ENCODE peak calls at places on chromosomes 1 and 21, in eight cellular contexts. One of them, this sample, is unnamed.

GRCh38 chr1:8059161-8059622 is 33.1 kb upstream of the ERRFI1 start:
- DNase-seq in right cardiac atrium: no peak
- DNase-seq in A673: no peak
- DNase-seq in A549: no peak
- DNase-seq in HCT116: no peak
- DNase-seq in neuronal stem cell: no peak
- DNase-seq in GM23248: peak
- DNase-seq in pancreas: no peak
- DNase-seq in this sample: peak

GRCh38 chr1:157955860-157956259 is 37.6 kb upstream of the KIRREL1 start:
- DNase-seq in pancreas: no peak
- DNase-seq in A673: no peak
- DNase-seq in neuronal stem cell: no peak
- DNase-seq in GM23248: no peak
- DNase-seq in HCT116: no peak
- DNase-seq in right cardiac atrium: no peak
- DNase-seq in A549: no peak
- DNase-seq in this sample: no peak

GRCh38 chr1:74737360-74737759 is 4.4 kb downstream of the TYW3 start:
- DNase-seq in HCT116: no peak
- DNase-seq in GM23248: no peak
- DNase-seq in A549: no peak
- DNase-seq in right cardiac atrium: no peak
- DNase-seq in A673: no peak
- DNase-seq in pancreas: no peak
- DNase-seq in neuronal stem cell: no peak
- DNase-seq in this sample: no peak

GRCh38 chr1:112934562-112934952 is 21.4 kb downstream of the SLC16A1 start:
- DNase-seq in A673: peak
- DNase-seq in A549: no peak
- DNase-seq in right cardiac atrium: no peak
- DNase-seq in GM23248: peak
- DNase-seq in pancreas: no peak
- DNase-seq in neuronal stem cell: no peak
- DNase-seq in HCT116: no peak
- DNase-seq in this sample: no peak

GRCh38 chr1:154418898-154419619 is 13.9 kb downstream of the IL6R start:
- DNase-seq in A673: no peak
- DNase-seq in neuronal stem cell: no peak
- DNase-seq in right cardiac atrium: no peak
- DNase-seq in HCT116: no peak
- DNase-seq in GM23248: no peak
- DNase-seq in A549: no peak
- DNase-seq in pancreas: no peak
- DNase-seq in this sample: no peak

GRCh38 chr21:31354604-31355443 is 10.8 kb upstream of the TIAM1 start:
- DNase-seq in GM23248: peak
- DNase-seq in A549: peak
- DNase-seq in right cardiac atrium: no peak
- DNase-seq in A673: no peak
- DNase-seq in HCT116: peak
- DNase-seq in neuronal stem cell: no peak
- DNase-seq in pancreas: no peak
- DNase-seq in this sample: peak

GRCh38 chr1:215682232-215682631 is 115.1 kb downstream of the KCTD3 start:
- DNase-seq in HCT116: no peak
- DNase-seq in GM23248: peak
- DNase-seq in pancreas: no peak
- DNase-seq in right cardiac atrium: no peak
- DNase-seq in A673: no peak
- DNase-seq in neuronal stem cell: no peak
- DNase-seq in A549: peak
- DNase-seq in this sample: no peak

GRCh38 chr1:116476321-116476720 is 94.5 kb downstream of the CD58 start:
- DNase-seq in A549: no peak
- DNase-seq in A673: no peak
- DNase-seq in pancreas: no peak
- DNase-seq in HCT116: no peak
- DNase-seq in neuronal stem cell: no peak
- DNase-seq in right cardiac atrium: no peak
- DNase-seq in GM23248: no peak
- DNase-seq in this sample: no peak

GRCh38 chr1:107664882-107665871 is 299.8 kb downstream of the VAV3 start:
- DNase-seq in GM23248: no peak
- DNase-seq in A549: no peak
- DNase-seq in neuronal stem cell: no peak
- DNase-seq in pancreas: no peak
- DNase-seq in right cardiac atrium: no peak
- DNase-seq in HCT116: no peak
- DNase-seq in A673: no peak
- DNase-seq in this sample: no peak

GRCh38 chr1:12173631-12174121 is 6.9 kb downstream of the TNFRSF1B start:
- DNase-seq in neuronal stem cell: no peak
- DNase-seq in A673: no peak
- DNase-seq in HCT116: no peak
- DNase-seq in right cardiac atrium: peak
- DNase-seq in pancreas: no peak
- DNase-seq in GM23248: no peak
- DNase-seq in A549: no peak
- DNase-seq in this sample: no peak

GRCh38 chr1:47437518-47438320 is at the start of gene FOXD2:
- DNase-seq in HCT116: peak
- DNase-seq in A549: peak
- DNase-seq in right cardiac atrium: peak
- DNase-seq in neuronal stem cell: peak
- DNase-seq in GM23248: peak
- DNase-seq in pancreas: peak
- DNase-seq in A673: peak
- DNase-seq in this sample: peak

GRCh38 chr1:77539510-77540142 is 142.8 kb downstream of the ZZZ3 start:
- DNase-seq in right cardiac atrium: peak
- DNase-seq in A549: peak
- DNase-seq in HCT116: no peak
- DNase-seq in A673: peak
- DNase-seq in GM23248: peak
- DNase-seq in pancreas: no peak
- DNase-seq in neuronal stem cell: no peak
- DNase-seq in this sample: peak

GRCh38 chr1:7427901-7428300 is 343.2 kb upstream of the VAMP3 start:
- DNase-seq in pancreas: no peak
- DNase-seq in HCT116: no peak
- DNase-seq in GM23248: no peak
- DNase-seq in neuronal stem cell: no peak
- DNase-seq in A673: no peak
- DNase-seq in A549: no peak
- DNase-seq in right cardiac atrium: no peak
- DNase-seq in this sample: no peak

GRCh38 chr1:32377541-32378220 is 15.3 kb downstream of the TSSK3 start:
- DNase-seq in GM23248: no peak
- DNase-seq in right cardiac atrium: no peak
- DNase-seq in HCT116: no peak
- DNase-seq in pancreas: no peak
- DNase-seq in A549: no peak
- DNase-seq in A673: no peak
- DNase-seq in neuronal stem cell: no peak
- DNase-seq in this sample: no peak

GRCh38 chr1:205275916-205276315 is 45.6 kb downstream of the NUAK2 start:
- DNase-seq in right cardiac atrium: no peak
- DNase-seq in A549: no peak
- DNase-seq in HCT116: no peak
- DNase-seq in GM23248: no peak
- DNase-seq in A673: no peak
- DNase-seq in neuronal stem cell: no peak
- DNase-seq in pancreas: no peak
- DNase-seq in this sample: no peak

GRCh38 chr1:205276334-205277065 is 45.0 kb downstream of the NUAK2 start:
- DNase-seq in pancreas: peak
- DNase-seq in A549: no peak
- DNase-seq in right cardiac atrium: no peak
- DNase-seq in A673: no peak
- DNase-seq in neuronal stem cell: no peak
- DNase-seq in GM23248: no peak
- DNase-seq in HCT116: no peak
- DNase-seq in this sample: no peak

GRCh38 chr1:205284420-205285144 is 37.0 kb downstream of the NUAK2 start:
- DNase-seq in GM23248: peak
- DNase-seq in pancreas: peak
- DNase-seq in A549: peak
- DNase-seq in HCT116: peak
- DNase-seq in neuronal stem cell: peak
- DNase-seq in A673: peak
- DNase-seq in right cardiac atrium: peak
- DNase-seq in this sample: peak

GRCh38 chr1:205283270-205284147 is 38.0 kb downstream of the NUAK2 start:
- DNase-seq in HCT116: no peak
- DNase-seq in right cardiac atrium: no peak
- DNase-seq in A549: no peak
- DNase-seq in GM23248: no peak
- DNase-seq in A673: no peak
- DNase-seq in neuronal stem cell: no peak
- DNase-seq in pancreas: no peak
- DNase-seq in this sample: no peak

GRCh38 chr1:205279986-205280385 is 41.6 kb downstream of the NUAK2 start:
- DNase-seq in HCT116: no peak
- DNase-seq in A549: no peak
- DNase-seq in right cardiac atrium: no peak
- DNase-seq in GM23248: no peak
- DNase-seq in A673: no peak
- DNase-seq in pancreas: no peak
- DNase-seq in neuronal stem cell: no peak
- DNase-seq in this sample: no peak
- H3K27ac ChIP-seq in HCT116: no peak
- H3K27ac ChIP-seq in A549: peak
- H3K27ac ChIP-seq in right cardiac atrium: no peak
- H3K27ac ChIP-seq in GM23248: no peak
- H3K27ac ChIP-seq in A673: no peak
- H3K27ac ChIP-seq in pancreas: no peak
- H3K27ac ChIP-seq in neuronal stem cell: no peak
- H3K27ac ChIP-seq in this sample: no peak

GRCh38 chr1:46196609-46197008 is 1.6 kb downstream of the POMGNT1 start:
- DNase-seq in pancreas: no peak
- DNase-seq in GM23248: no peak
- DNase-seq in HCT116: no peak
- DNase-seq in A549: no peak
- DNase-seq in right cardiac atrium: no peak
- DNase-seq in A673: no peak
- DNase-seq in neuronal stem cell: no peak
- DNase-seq in this sample: no peak

GRCh38 chr1:46194641-46195179 is 3.5 kb downstream of the POMGNT1 start:
- DNase-seq in GM23248: no peak
- DNase-seq in right cardiac atrium: no peak
- DNase-seq in A549: no peak
- DNase-seq in neuronal stem cell: no peak
- DNase-seq in A673: no peak
- DNase-seq in pancreas: no peak
- DNase-seq in HCT116: no peak
- DNase-seq in this sample: no peak

GRCh38 chr1:46199233-46199749 is 1.1 kb upstream of the POMGNT1 start:
- DNase-seq in pancreas: no peak
- DNase-seq in right cardiac atrium: no peak
- DNase-seq in GM23248: no peak
- DNase-seq in HCT116: no peak
- DNase-seq in neuronal stem cell: no peak
- DNase-seq in A673: no peak
- DNase-seq in A549: no peak
- DNase-seq in this sample: no peak

GRCh38 chr1:46198026-46198826 is at the start of gene POMGNT1:
- DNase-seq in neuronal stem cell: peak
- DNase-seq in GM23248: peak
- DNase-seq in right cardiac atrium: peak
- DNase-seq in A673: peak
- DNase-seq in A549: peak
- DNase-seq in HCT116: no peak
- DNase-seq in pancreas: peak
- DNase-seq in this sample: peak

DNA sequence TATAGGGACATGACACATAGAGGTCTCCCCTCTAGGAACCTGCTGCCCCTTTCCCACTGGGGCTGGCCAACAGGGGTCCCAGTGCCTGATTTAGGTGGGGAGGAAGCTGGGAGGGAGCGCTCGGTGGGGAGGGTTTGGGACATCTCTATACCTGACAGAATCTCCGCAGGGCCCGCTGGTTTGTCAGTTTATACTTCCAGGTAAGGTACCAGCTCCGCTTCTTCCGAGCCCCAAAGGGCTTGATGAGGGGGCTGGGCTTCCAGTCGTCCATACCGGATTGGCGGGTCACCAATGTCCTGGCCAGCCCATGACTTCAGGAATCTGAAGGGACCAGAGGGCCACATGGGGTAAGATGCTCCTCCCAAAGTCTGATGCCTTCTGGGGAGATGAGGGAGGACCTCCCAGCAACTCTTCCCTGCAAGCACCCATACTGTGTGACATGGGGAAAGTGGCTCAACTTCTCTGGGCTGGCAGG is 646 bp downstream of the POMGNT1 start:
- DNase-seq in neuronal stem cell: no peak
- DNase-seq in A549: no peak
- DNase-seq in HCT116: no peak
- DNase-seq in A673: no peak
- DNase-seq in pancreas: no peak
- DNase-seq in right cardiac atrium: no peak
- DNase-seq in GM23248: peak
- DNase-seq in this sample: no peak
- H3K27ac ChIP-seq in neuronal stem cell: no peak
- H3K27ac ChIP-seq in A549: peak
- H3K27ac ChIP-seq in HCT116: peak
- H3K27ac ChIP-seq in A673: peak
- H3K27ac ChIP-seq in pancreas: peak
- H3K27ac ChIP-seq in right cardiac atrium: no peak
- H3K27ac ChIP-seq in GM23248: peak
- H3K27ac ChIP-seq in this sample: peak

GRCh38 chr1:56477164-56478111 is 101.9 kb downstream of the PLPP3 start:
- DNase-seq in A549: no peak
- DNase-seq in HCT116: no peak
- DNase-seq in A673: no peak
- DNase-seq in neuronal stem cell: peak
- DNase-seq in right cardiac atrium: peak
- DNase-seq in pancreas: peak
- DNase-seq in GM23248: peak
- DNase-seq in this sample: no peak
- H3K27ac ChIP-seq in A549: no peak
- H3K27ac ChIP-seq in HCT116: no peak
- H3K27ac ChIP-seq in A673: no peak
- H3K27ac ChIP-seq in neuronal stem cell: no peak
- H3K27ac ChIP-seq in right cardiac atrium: peak
- H3K27ac ChIP-seq in pancreas: peak
- H3K27ac ChIP-seq in GM23248: no peak
- H3K27ac ChIP-seq in this sample: no peak

DNA sequence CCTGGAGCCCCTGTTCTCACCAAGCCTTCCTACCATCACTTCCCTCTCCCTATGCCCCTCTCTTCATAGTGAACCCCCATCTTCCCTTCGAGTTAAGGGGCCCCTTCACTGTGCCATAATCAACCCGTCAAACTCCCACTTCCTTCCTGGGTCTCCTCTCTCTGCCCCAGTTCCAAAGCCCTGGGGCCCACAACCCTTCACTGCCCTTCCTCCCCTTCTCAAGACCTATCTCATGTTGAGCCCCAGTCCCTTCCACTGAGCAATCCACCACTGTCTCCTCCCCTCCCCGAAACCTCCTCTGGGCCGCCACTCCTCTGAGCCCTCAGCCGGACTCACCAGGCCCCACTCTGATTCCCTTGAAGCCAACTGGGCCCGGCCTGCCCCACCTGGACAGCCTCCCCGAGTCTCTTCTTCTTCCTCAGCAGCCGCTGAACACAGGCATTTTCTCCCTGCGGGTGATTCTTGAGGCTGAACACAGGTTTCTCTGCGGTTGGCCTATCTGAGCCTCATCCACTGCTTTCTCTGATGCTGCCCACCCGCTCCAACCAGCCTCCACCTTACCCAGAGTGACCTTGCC is 42.2 kb upstream of the WASF2 start:
- DNase-seq in A673: no peak
- DNase-seq in right cardiac atrium: no peak
- DNase-seq in GM23248: no peak
- DNase-seq in pancreas: no peak
- DNase-seq in neuronal stem cell: no peak
- DNase-seq in HCT116: no peak
- DNase-seq in A549: no peak
- DNase-seq in this sample: no peak
- H3K27ac ChIP-seq in A673: peak
- H3K27ac ChIP-seq in right cardiac atrium: no peak
- H3K27ac ChIP-seq in GM23248: no peak
- H3K27ac ChIP-seq in pancreas: no peak
- H3K27ac ChIP-seq in neuronal stem cell: no peak
- H3K27ac ChIP-seq in HCT116: no peak
- H3K27ac ChIP-seq in A549: no peak
- H3K27ac ChIP-seq in this sample: no peak

This sample was measured in PC-9.